ENCODE peak calls at places on chromosomes 1 and 21, in nine cellular contexts. V, G, X, T, L, M, Z, U and P are unnamed samples.

GRCh38 chr1:244290386-244290785 is 161.3 kb downstream of the ADSS2 start:
- DNase-seq in V (no peak), G (no peak), X (no peak), T (no peak), L (no peak), M (no peak), Z (no peak), U (no peak), P (no peak)

GRCh38 chr21:44649701-44650100 is 3.5 kb downstream of the KRTAP10-11 start:
- DNase-seq in V (no peak), G (no peak), X (no peak), T (no peak), L (no peak), M (no peak), Z (peak; percentile 59), U (no peak), P (no peak)

GRCh38 chr1:16237343-16237830 is 404 bp upstream of the CPLANE2 start:
- DNase-seq in V (no peak), G (no peak), X (no peak), T (peak; percentile 65), L (no peak), M (no peak), Z (no peak), U (no peak), P (no peak)

GRCh38 chr1:160548183-160548582 is 25.1 kb upstream of the SLAMF6 start:
- DNase-seq in V (no peak), G (no peak), X (no peak), T (no peak), L (no peak), M (no peak), Z (no peak), U (no peak), P (no peak)

GRCh38 chr1:179127163-179127895 is 45.5 kb downstream of the TOR3A start:
- DNase-seq in V (no peak), G (no peak), X (no peak), T (peak; percentile 55), L (no peak), M (no peak), Z (no peak), U (no peak), P (no peak)

GRCh38 chr1:78011050-78011449 is 6.3 kb downstream of the DNAJB4 start:
- DNase-seq in V (no peak), G (no peak), X (no peak), T (no peak), L (no peak), M (no peak), Z (no peak), U (no peak), P (no peak)

GRCh38 chr21:45076245-45076661 is 1.9 kb downstream of the ADARB1 start:
- DNase-seq in V (no peak), G (no peak), X (no peak), T (no peak), L (no peak), M (no peak), Z (no peak), U (no peak), P (no peak)

GRCh38 chr21:17446737-17447136 is 66.1 kb upstream of the CXADR start:
- DNase-seq in V (no peak), G (no peak), X (no peak), T (no peak), L (no peak), M (no peak), Z (no peak), U (no peak), P (no peak)

GRCh38 chr1:35287807-35288640 is 19.5 kb downstream of the ZMYM4 start:
- DNase-seq in V (no peak), G (no peak), X (no peak), T (peak; percentile 78), L (no peak), M (no peak), Z (no peak), U (no peak), P (no peak)

GRCh38 chr1:33439662-33440061 is 8.8 kb upstream of the PHC2 start:
- DNase-seq in V (no peak), G (no peak), X (no peak), T (no peak), L (no peak), M (no peak), Z (no peak), U (no peak), P (no peak)

GRCh38 chr1:193060938-193061337 is 1.5 kb downstream of the RO60 start:
- DNase-seq in V (no peak), G (no peak), X (no peak), T (peak; percentile 42), L (no peak), M (no peak), Z (no peak), U (no peak), P (no peak)

GRCh38 chr1:23383547-23384311 is 14.1 kb upstream of the ZNF436 start:
- DNase-seq in V (peak; percentile 17), G (no peak), X (no peak), T (no peak), L (no peak), M (no peak), Z (no peak), U (no peak), P (no peak)

GRCh38 chr21:36338975-36339374 is 19.0 kb downstream of the MORC3 start:
- DNase-seq in V (no peak), G (no peak), X (peak; percentile 24), T (no peak), L (no peak), M (no peak), Z (no peak), U (no peak), P (no peak)

DNA sequence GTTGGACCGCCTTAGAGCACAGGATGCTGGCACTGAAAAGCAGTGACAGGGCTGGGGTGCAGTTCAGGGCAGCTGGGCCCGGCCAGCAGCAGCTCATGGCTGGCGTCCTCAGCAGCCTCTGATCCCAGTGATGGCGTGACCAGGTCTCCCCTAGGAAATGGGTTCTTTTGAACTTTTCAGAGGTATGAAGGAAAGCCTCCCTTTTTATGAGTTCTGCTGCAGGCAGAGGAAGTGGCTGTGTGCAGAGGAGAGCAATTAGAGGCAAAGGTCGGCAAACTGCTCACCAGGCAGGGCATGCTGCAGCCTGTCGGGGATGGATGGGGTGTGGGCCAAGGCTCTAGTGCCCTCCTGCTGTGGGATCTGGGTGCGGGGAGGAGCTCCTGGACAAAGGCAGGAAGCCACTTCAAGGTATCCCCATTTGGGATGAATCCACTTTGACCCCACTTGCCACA is 45.6 kb upstream of the RAB4A start:
- DNase-seq in V (no peak), G (no peak), X (peak; percentile 35), T (no peak), L (no peak), M (no peak), Z (no peak), U (no peak), P (no peak)
- TF ChIP-seq CTCF in V (no peak), G (no peak), X (no peak), T (no peak), L (no peak), M (no peak), Z (no peak), U (no peak), P (no peak)

DNA sequence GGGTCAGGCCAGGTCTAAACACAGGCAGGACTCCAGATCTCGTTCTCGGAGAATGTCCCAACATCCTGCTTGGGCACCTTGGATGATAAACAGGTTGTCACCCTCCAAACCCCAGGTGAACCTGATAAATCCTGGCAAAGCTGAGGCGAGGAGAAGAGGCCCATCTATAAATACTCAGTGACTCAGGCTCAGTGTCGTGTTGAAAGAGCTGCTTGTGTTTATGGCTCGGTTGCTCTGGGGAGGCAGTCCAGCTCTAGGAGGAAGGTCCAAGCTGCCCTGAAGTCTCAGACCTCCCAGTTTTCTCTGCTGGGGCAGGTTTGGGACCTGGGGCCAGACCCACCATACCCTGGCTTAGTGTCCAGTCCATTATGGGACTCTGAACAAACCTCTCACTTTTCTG is 15.8 kb upstream of the TRIM63 start:
- DNase-seq in V (no peak), G (no peak), X (no peak), T (peak; percentile 12), L (no peak), M (no peak), Z (no peak), U (no peak), P (no peak)
- TF ChIP-seq CTCF in V (no peak), G (no peak), X (no peak), T (no peak), L (no peak), M (no peak), Z (no peak), U (no peak), P (no peak)

GRCh38 chr1:15148004-15148403 is 5.5 kb upstream of the TMEM51 start:
- DNase-seq in V (no peak), G (no peak), X (no peak), T (no peak), L (no peak), M (no peak), Z (no peak), U (no peak), P (no peak)

GRCh38 chr1:15148475-15148874 is 5.1 kb upstream of the TMEM51 start:
- DNase-seq in V (no peak), G (no peak), X (no peak), T (no peak), L (no peak), M (no peak), Z (no peak), U (no peak), P (no peak)

GRCh38 chr1:15146142-15146541 is 7.4 kb upstream of the TMEM51 start:
- DNase-seq in V (no peak), G (no peak), X (no peak), T (no peak), L (no peak), M (no peak), Z (no peak), U (no peak), P (no peak)

GRCh38 chr1:15145327-15145726 is 8.2 kb upstream of the TMEM51 start:
- DNase-seq in V (no peak), G (no peak), X (peak; percentile 57), T (no peak), L (no peak), M (no peak), Z (no peak), U (no peak), P (no peak)

GRCh38 chr1:15146971-15147376 is 6.6 kb upstream of the TMEM51 start:
- DNase-seq in V (no peak), G (no peak), X (no peak), T (no peak), L (no peak), M (no peak), Z (no peak), U (no peak), P (no peak)
- TF ChIP-seq CTCF in V (no peak), G (no peak), X (no peak), T (no peak), L (no peak), M (no peak), Z (no peak), U (no peak), P (no peak)

DNA sequence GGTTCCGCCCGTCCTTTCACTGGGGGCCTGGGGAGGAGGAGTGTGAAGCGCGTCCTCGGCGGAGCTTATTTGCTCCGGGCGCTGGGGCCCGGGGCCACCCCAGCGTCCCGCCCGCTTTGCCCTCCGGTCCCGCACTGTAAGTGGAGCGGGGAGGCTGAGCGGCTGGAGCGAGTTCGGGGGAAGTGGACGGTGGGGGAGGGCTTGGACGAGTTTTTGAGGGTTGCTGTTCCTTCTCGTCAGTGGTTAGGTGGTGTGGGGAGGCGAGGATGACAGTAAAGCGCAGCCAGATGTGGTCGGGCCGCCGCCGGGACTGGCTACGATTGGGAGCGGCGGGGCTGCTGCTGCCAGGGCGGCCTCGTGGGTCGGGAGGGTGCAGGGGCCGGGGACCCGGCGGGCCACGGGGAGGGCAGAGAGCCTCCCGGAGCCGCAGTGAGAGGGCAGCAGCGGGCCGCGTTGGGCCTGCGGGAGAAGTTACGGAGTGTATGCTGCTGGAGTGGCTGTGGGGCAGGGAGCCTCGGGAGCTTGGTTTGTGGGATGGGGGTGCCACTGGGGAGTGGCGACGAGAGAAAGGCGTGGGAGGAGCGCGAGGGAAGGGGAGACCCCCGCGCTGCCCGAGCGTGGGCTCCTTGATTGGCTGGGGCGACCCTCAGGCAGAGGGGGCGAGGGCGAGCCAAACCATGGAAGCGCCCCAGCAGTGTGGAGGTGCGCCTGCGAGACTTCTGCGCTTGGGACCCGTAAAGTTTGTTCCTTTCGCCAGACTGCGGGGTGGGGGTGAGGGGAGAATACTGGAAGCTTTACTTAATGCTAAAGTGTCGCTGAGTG is 2.1 kb downstream of the ADGRL2 start:
- DNase-seq in V (peak; percentile 77), G (peak; percentile 61), X (peak; percentile 35), T (peak; percentile 58), L (peak; percentile 59), M (no peak), Z (peak; percentile 81), U (no peak), P (no peak)
- TF ChIP-seq CTCF in V (no peak), G (peak; percentile 66), X (no peak), T (peak; percentile 35), L (peak; percentile 54), M (peak; percentile 45), Z (peak; percentile 54), U (no peak), P (no peak)